ENCODE peak calls at places on chromosomes 5 and 9, in eight cellular contexts. P, V, Z, A, L, G, Y and K are unnamed samples.
A peak's percentile ranks its signal among the peaks of the same experiment; 100 is the strongest.

GRCh38 chr9:89619019-89619418 is 14.2 kb downstream of the GADD45G start:
- DNase-seq in P (no peak), Z (peak; percentile 51), Y (no peak), G (no peak), A (no peak), L (no peak), V (no peak), K (no peak)

GRCh38 chr9:76519027-76519835 is 60.2 kb downstream of the GCNT1 start:
- DNase-seq in V (peak; percentile 73), L (no peak), P (peak; percentile 19), Z (peak; percentile 2), A (peak; percentile 88), Y (no peak), G (no peak), K (no peak)

GRCh38 chr5:15768936-15769335 is 269.0 kb downstream of the FBXL7 start:
- DNase-seq in P (no peak), V (no peak), Z (no peak), G (no peak), L (no peak), A (no peak), Y (no peak), K (no peak)

GRCh38 chr5:103582364-103582763 is 19.8 kb upstream of the NUDT12 start:
- DNase-seq in L (peak; percentile 50), P (peak; percentile 73), G (peak; percentile 37), Y (peak; percentile 61), A (no peak), Z (peak; percentile 72), V (peak; percentile 52), K (peak; percentile 15)

GRCh38 chr5:133519191-133519590 is 93.2 kb downstream of the FSTL4 start:
- DNase-seq in Z (no peak), L (no peak), P (no peak), Y (no peak), A (no peak), G (no peak), V (no peak), K (no peak)

GRCh38 chr9:100473271-100474081 is 527 bp downstream of the TMEFF1 start:
- DNase-seq in Z (peak; percentile 80), G (peak; percentile 46), Y (peak; percentile 71), L (peak; percentile 29), P (peak; percentile 20), A (no peak), V (peak; percentile 44), K (peak; percentile 57)

GRCh38 chr5:61538722-61539501 is 206.9 kb downstream of the ZSWIM6 start:
- DNase-seq in G (no peak), L (no peak), Y (no peak), V (no peak), A (peak; percentile 66), P (peak; percentile 70), Z (no peak), K (no peak)

GRCh38 chr9:75085640-75086039 is 2.3 kb downstream of the NMRK1 start:
- DNase-seq in Z (no peak), Y (no peak), G (no peak), A (no peak), L (no peak), V (no peak), P (no peak), K (no peak)

GRCh38 chr9:127803507-127804352 is 1.0 kb downstream of the FPGS start:
- DNase-seq in P (peak; percentile 84), A (peak; percentile 87), V (peak; percentile 35), L (no peak), Z (no peak), Y (no peak), G (no peak), K (no peak)

GRCh38 chr5:72543365-72543764 is 36.2 kb upstream of the ZNF366 start:
- DNase-seq in V (peak; percentile 91), A (no peak), Z (no peak), P (no peak), L (peak; percentile 69), Y (no peak), G (no peak), K (no peak)

GRCh38 chr9:122040573-122041242 is 52.4 kb downstream of the TTLL11 start:
- DNase-seq in G (no peak), V (no peak), Z (no peak), A (no peak), P (no peak), L (no peak), Y (no peak), K (no peak)

GRCh38 chr9:133497443-133497842 is 18.5 kb upstream of the SLC2A6 start:
- DNase-seq in V (no peak), G (no peak), P (no peak), Y (no peak), L (no peak), Z (no peak), A (no peak), K (no peak)

GRCh38 chr5:108193021-108193795 is 188.7 kb downstream of the FBXL17 start:
- DNase-seq in G (no peak), A (no peak), Y (no peak), V (peak; percentile 87), P (peak; percentile 80), Z (no peak), L (peak; percentile 75), K (no peak)

GRCh38 chr5:143085319-143085917 is 315.2 kb downstream of the ARHGAP26 start:
- DNase-seq in Z (no peak), Y (peak; percentile 24), A (no peak), L (no peak), G (no peak), V (peak; percentile 39), P (no peak), K (no peak)

GRCh38 chr5:67677422-67677970 is 480.9 kb upstream of the CD180 start:
- DNase-seq in L (no peak), Y (no peak), V (no peak), Z (no peak), A (no peak), P (no peak), G (no peak), K (no peak)

GRCh38 chr5:167652690-167653089 is 638.8 kb upstream of the WWC1 start:
- DNase-seq in P (peak; percentile 59), G (no peak), V (peak; percentile 74), Z (no peak), Y (no peak), L (peak; percentile 42), A (no peak), K (no peak)

GRCh38 chr5:59146729-59147128 is 563.9 kb downstream of the RAB3C start:
- DNase-seq in Y (no peak), Z (no peak), L (no peak), P (no peak), G (no peak), A (no peak), V (no peak), K (no peak)

GRCh38 chr5:151130922-151131891 is 26.4 kb downstream of the ANXA6 start:
- DNase-seq in Z (no peak), G (no peak), A (peak; percentile 55), Y (peak; percentile 79), V (no peak), L (peak; percentile 32), P (peak; percentile 11), K (no peak)

DNA sequence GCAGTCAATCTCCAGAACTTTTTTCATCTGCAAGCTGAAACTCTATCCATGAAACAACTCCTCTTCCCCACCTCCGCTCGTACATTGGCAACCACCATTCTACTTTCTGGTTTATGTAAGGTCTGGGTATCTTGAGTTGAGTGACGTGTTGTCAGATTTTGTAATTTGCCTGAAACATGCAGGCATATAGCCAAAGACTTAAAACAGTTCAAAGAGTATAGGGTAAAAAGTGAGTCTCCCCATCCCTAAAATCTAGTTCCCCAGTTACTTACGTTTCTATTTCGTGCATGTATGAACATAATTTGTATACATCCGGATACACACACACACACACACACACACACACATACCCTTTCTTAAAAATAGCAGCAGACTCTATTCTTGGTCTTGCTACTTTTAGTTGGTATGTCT is 868 bp downstream of the HSDL2 start:
- DNase-seq in A (no peak), G (no peak), Z (no peak), Y (peak; percentile 34), V (peak; percentile 9), L (peak; percentile 29), P (peak; percentile 14), K (no peak)
- H2AFZ ChIP-seq in A (peak overlapping the region; percentile 94), G (peak overlapping the region; percentile 99), Z (peak overlapping the region; percentile 81), Y (peak overlapping the region; percentile 68), V (peak overlapping the region; percentile 87), L (no peak overlapping the region), P (peak overlapping the region; percentile 94), K (peak overlapping the region; percentile 82)

DNA sequence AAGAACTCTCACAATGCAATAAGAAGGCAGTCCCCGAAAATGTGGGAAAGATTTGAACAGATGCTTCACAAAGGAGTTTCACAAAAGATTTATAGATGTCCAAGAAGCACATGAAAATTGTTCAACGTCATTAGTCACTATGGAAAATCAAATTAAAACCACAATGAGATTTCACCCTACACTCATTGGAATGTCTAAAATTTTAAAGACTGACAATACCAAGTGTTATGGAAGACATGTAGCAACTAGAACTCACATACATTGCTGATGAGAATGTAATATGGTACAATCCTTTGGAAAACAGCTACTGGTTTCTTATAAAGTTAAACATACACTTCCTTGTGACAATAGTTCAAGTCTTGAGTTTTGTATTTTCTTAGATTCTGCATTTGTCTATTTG is 11.0 kb upstream of the RECK start:
- DNase-seq in Y (no peak), A (no peak), G (no peak), V (no peak), Z (no peak), P (no peak), L (no peak), K (no peak)
- H2AFZ ChIP-seq in Y (no peak overlapping the region), A (no peak overlapping the region), G (no peak overlapping the region), V (no peak overlapping the region), Z (no peak overlapping the region), P (no peak overlapping the region), L (no peak overlapping the region), K (no peak overlapping the region)

DNA sequence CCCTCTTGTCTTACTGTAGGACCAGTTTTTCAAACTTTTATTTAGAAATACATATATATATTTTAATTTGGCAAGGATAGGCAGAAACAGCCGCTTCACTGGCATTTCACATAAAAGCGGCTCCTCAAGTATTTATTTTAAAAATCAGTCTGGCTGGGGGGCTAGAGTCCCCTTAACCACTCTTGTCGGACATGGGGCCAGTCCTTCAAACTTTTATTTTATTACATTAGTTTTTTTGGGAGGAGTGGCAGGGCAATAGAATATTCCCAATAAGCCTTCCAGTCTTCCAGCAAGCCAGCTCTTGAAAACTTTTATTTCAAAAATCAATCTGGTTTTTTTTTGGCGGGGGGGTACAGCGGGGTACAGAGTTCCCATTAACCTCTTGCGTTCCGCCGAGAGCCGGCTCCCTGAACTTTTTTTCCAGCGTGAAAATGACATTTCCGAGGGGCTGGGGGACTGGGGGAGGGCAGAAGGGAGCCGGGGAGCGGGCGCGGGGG is 641 bp upstream of the ZNF618 start:
- DNase-seq in P (peak; percentile 2), Z (no peak), V (no peak), L (no peak), A (no peak), G (no peak), Y (no peak), K (no peak)
- H2AFZ ChIP-seq in P (peak overlapping the region; percentile 84), Z (no peak overlapping the region), V (no peak overlapping the region), L (peak overlapping the region; percentile 73), A (no peak overlapping the region), G (peak overlapping the region; percentile 77), Y (peak overlapping the region; percentile 40), K (peak overlapping the region; percentile 32)

GRCh38 chr9:93003552-93004407 is 54.7 kb upstream of the SUSD3 start:
- DNase-seq in V (peak; percentile 12), A (peak; percentile 58), L (peak; percentile 22), Z (peak; percentile 71), Y (peak; percentile 77), G (no peak), P (peak; percentile 72), K (peak; percentile 74)
- H2AFZ ChIP-seq in V (no peak overlapping the region), A (no peak overlapping the region), L (peak overlapping the region; percentile 53), Z (peak overlapping the region; percentile 57), Y (no peak overlapping the region), G (no peak overlapping the region), P (peak overlapping the region; percentile 78), K (peak overlapping the region; percentile 97)